ENCODE peak calls at places on chromosomes 4 and X, in seven cellular contexts. S is endothelial cell; X is GM03348; F is fibroblast of the aortic adventitia; E is epithelial cell of prostate; H is cerebellum; A is activated naive CD4-positive, alpha-beta T cell treated with anti-CD3 and anti-CD28 coated beads for 36 hours. D is an unnamed sample.

GRCh38 chrX:7983594-7983993 is 56.4 kb upstream of the PNPLA4 start:
- DNase-seq in S (no peak), X (no peak), F (no peak), E (no peak), H (no peak), A (no peak), D (no peak)

GRCh38 chr4:41363384-41363981 is 106.8 kb downstream of the UCHL1 start:
- DNase-seq in S (no peak), X (peak), F (peak), E (peak), H (no peak), A (no peak), D (no peak)

GRCh38 chrX:151697537-151697936 is 2.3 kb downstream of the PRRG3 start:
- DNase-seq in S (no peak), X (peak), F (peak), E (no peak), H (no peak), A (no peak), D (no peak)

GRCh38 chrX:135910251-135910650 is 16.7 kb downstream of the SAGE1 start:
- DNase-seq in S (no peak), X (no peak), F (no peak), E (no peak), H (no peak), A (no peak), D (no peak)

GRCh38 chr4:168784786-168785461 is 225.1 kb downstream of the CBR4 start:
- DNase-seq in S (no peak), X (no peak), F (peak), E (no peak), H (no peak), A (no peak), D (no peak)

GRCh38 chr4:97153042-97153441 is 990.2 kb downstream of the STPG2 start:
- DNase-seq in S (no peak), X (no peak), F (no peak), E (no peak), H (peak), A (no peak), D (no peak)

GRCh38 chrX:140343226-140343873 is 161.5 kb downstream of the SOX3 start:
- DNase-seq in S (no peak), X (no peak), F (no peak), E (peak), H (no peak), A (no peak), D (no peak)

GRCh38 chr4:24007740-24008348 is 118.0 kb upstream of the PPARGC1A start:
- DNase-seq in S (no peak), X (no peak), F (no peak), E (no peak), H (no peak), A (no peak), D (no peak)

GRCh38 chrX:101950581-101950980 is 18.8 kb upstream of the ZMAT1 start:
- DNase-seq in S (no peak), X (no peak), F (no peak), E (no peak), H (no peak), A (no peak), D (no peak)

GRCh38 chrX:110087485-110088356 is 84.8 kb downstream of the TMEM164 start:
- DNase-seq in S (no peak), X (peak), F (peak), E (peak), H (no peak), A (peak), D (no peak)

GRCh38 chr4:67087897-67088296 is 457.4 kb downstream of the CENPC start:
- DNase-seq in S (peak), X (peak), F (peak), E (no peak), H (no peak), A (peak), D (no peak)

GRCh38 chrX:16566571-16566970 is 83.4 kb upstream of the S100G start:
- DNase-seq in S (no peak), X (no peak), F (no peak), E (no peak), H (no peak), A (no peak), D (no peak)

GRCh38 chr4:183289688-183290087 is 30.4 kb downstream of the CLDN22 start:
- DNase-seq in S (no peak), X (peak), F (no peak), E (no peak), H (no peak), A (no peak), D (no peak)

GRCh38 chr4:185831125-185831815 is 19.3 kb upstream of the SORBS2 start:
- DNase-seq in S (no peak), X (no peak), F (no peak), E (no peak), H (no peak), A (no peak), D (no peak)

GRCh38 chrX:120697053-120697452 is 67.2 kb upstream of the C1GALT1C1 start:
- DNase-seq in S (no peak), X (no peak), F (no peak), E (no peak), H (no peak), A (peak), D (peak)

GRCh38 chrX:88613338-88613737 is 133.7 kb upstream of the CPXCR1 start:
- DNase-seq in S (peak), X (peak), F (peak), E (no peak), H (no peak), A (no peak), D (no peak)

GRCh38 chr4:37726666-37727065 is 40.5 kb upstream of the RELL1 start:
- DNase-seq in S (no peak), X (peak), F (peak), E (no peak), H (no peak), A (no peak), D (no peak)

GRCh38 chr4:25667931-25668557 is 12.4 kb downstream of the SLC34A2 start:
- DNase-seq in S (no peak), X (no peak), F (peak), E (no peak), H (no peak), A (no peak), D (no peak)

GRCh38 chr4:788636-789297 is 37.2 kb downstream of the CPLX1 start:
- DNase-seq in S (no peak), X (no peak), F (no peak), E (no peak), H (no peak), A (no peak), D (no peak)

GRCh38 chr4:117010695-117011094 is 74.7 kb downstream of the TRAM1L1 start:
- DNase-seq in S (no peak), X (no peak), F (no peak), E (no peak), H (no peak), A (no peak), D (no peak)

GRCh38 chr4:7739077-7739917 is 200.4 kb downstream of the AFAP1 start:
- DNase-seq in S (no peak), X (no peak), F (no peak), E (no peak), H (no peak), A (no peak), D (no peak)

GRCh38 chr4:17352357-17352756 is 159.5 kb downstream of the QDPR start:
- DNase-seq in S (no peak), X (no peak), F (no peak), E (no peak), H (no peak), A (no peak), D (no peak)

GRCh38 chrX:66872771-66873170 is 233.9 kb upstream of the EDA2R start:
- DNase-seq in S (no peak), X (no peak), F (no peak), E (no peak), H (no peak), A (no peak), D (no peak)

GRCh38 chrX:69133561-69134542 is 31.4 kb downstream of the PJA1 start:
- DNase-seq in S (peak), X (peak), F (peak), E (no peak), H (peak), A (no peak), D (no peak)

GRCh38 chr4:107592518-107592917 is 127.5 kb downstream of the PAPSS1 start:
- DNase-seq in S (no peak), X (no peak), F (no peak), E (no peak), H (no peak), A (no peak), D (no peak)

GRCh38 chr4:40486534-40486933 is 143.1 kb downstream of the RBM47 start:
- DNase-seq in S (no peak), X (peak), F (peak), E (peak), H (no peak), A (peak), D (no peak)

GRCh38 chr4:176380352-176381157 is 60.8 kb downstream of the SPCS3 start:
- DNase-seq in S (no peak), X (no peak), F (no peak), E (no peak), H (no peak), A (no peak), D (no peak)

GRCh38 chrX:21658152-21658737 is at the start of gene KLHL34:
- DNase-seq in S (peak), X (peak), F (no peak), E (no peak), H (peak), A (peak), D (no peak)

GRCh38 chrX:8988456-8988855 is 45.5 kb downstream of the FAM9B start:
- DNase-seq in S (no peak), X (peak), F (peak), E (peak), H (no peak), A (peak), D (no peak)

GRCh38 chrX:110146521-110146920 is 143.6 kb downstream of the TMEM164 start:
- DNase-seq in S (peak), X (peak), F (peak), E (no peak), H (peak), A (peak), D (peak)

GRCh38 chr4:121073672-121074386 is 1.5 kb upstream of the NDNF start:
- DNase-seq in S (no peak), X (no peak), F (no peak), E (no peak), H (no peak), A (no peak), D (no peak)

GRCh38 chr4:182975806-182976205 is 58.6 kb upstream of the DCTD start:
- DNase-seq in S (no peak), X (peak), F (peak), E (peak), H (no peak), A (peak), D (no peak)

GRCh38 chrX:9310596-9310995 is 154.3 kb upstream of the TBL1X start:
- DNase-seq in S (no peak), X (peak), F (peak), E (no peak), H (no peak), A (no peak), D (no peak)

GRCh38 chr4:48670587-48670986 is 109.5 kb downstream of the FRYL start:
- DNase-seq in S (no peak), X (no peak), F (no peak), E (no peak), H (no peak), A (no peak), D (no peak)

GRCh38 chr4:152972821-152973613 is 36.9 kb downstream of the FHDC1 start:
- DNase-seq in S (no peak), X (peak), F (peak), E (no peak), H (no peak), A (no peak), D (no peak)

GRCh38 chr4:120055167-120055566 is 11.5 kb downstream of the MAD2L1 start:
- DNase-seq in S (no peak), X (no peak), F (peak), E (no peak), H (no peak), A (no peak), D (no peak)